ENCODE peak calls at places on chromosomes 12 and 14, in six cellular contexts. T, L, B, Y, P and E are unnamed samples. For H3K27me3 and H3K36me3, the result is how much of the 10 kb centered on the place peaks cover.

GRCh38 chr12:80353254-80353653 is 90.8 kb upstream of the PTPRQ start:
- DNase-seq in T (peak), P (no peak), Y (no peak), L (no peak), B (no peak), E (peak)

GRCh38 chr12:111238075-111238734 is 130.7 kb downstream of the PHETA1 start:
- DNase-seq in T (no peak), Y (no peak), P (no peak), L (no peak), B (no peak), E (no peak)

GRCh38 chr12:65637774-65638173 is 186.5 kb upstream of the HMGA2 start:
- DNase-seq in T (no peak), L (no peak), P (no peak), B (no peak), Y (no peak), E (no peak)

GRCh38 chr14:34005901-34006300 is 55.0 kb upstream of the EGLN3 start:
- DNase-seq in Y (no peak), T (no peak), P (no peak), L (no peak), B (no peak), E (no peak)

GRCh38 chr12:54164402-54165145 is 24.2 kb downstream of the SMUG1 start:
- DNase-seq in B (no peak), P (no peak), Y (no peak), T (no peak), L (no peak), E (no peak)

GRCh38 chr12:11657511-11657910 is 8.0 kb downstream of the ETV6 start:
- DNase-seq in B (no peak), P (no peak), T (no peak), L (no peak), Y (no peak), E (no peak)

GRCh38 chr12:98465950-98466349 is 49.4 kb upstream of the TMPO start:
- DNase-seq in B (no peak), Y (no peak), T (no peak), L (no peak), P (no peak), E (no peak)

GRCh38 chr12:108267449-108267848 is 71.7 kb downstream of the CMKLR1 start:
- DNase-seq in P (no peak), T (no peak), B (no peak), Y (no peak), L (no peak), E (no peak)

GRCh38 chr12:92717202-92717601 is 14.4 kb downstream of the PLEKHG7 start:
- DNase-seq in T (no peak), P (no peak), B (no peak), L (no peak), Y (peak), E (no peak)

GRCh38 chr14:102020058-102020971 is 55.9 kb downstream of the DYNC1H1 start:
- DNase-seq in Y (no peak), B (no peak), T (no peak), P (no peak), L (no peak), E (no peak)

GRCh38 chr12:79547735-79548347 is 142.9 kb downstream of the PAWR start:
- DNase-seq in T (peak), P (no peak), Y (peak), B (no peak), L (peak), E (peak)

GRCh38 chr14:68792022-68792829 is 641 bp downstream of the ZFP36L1 start:
- DNase-seq in T (no peak), B (peak), P (no peak), Y (no peak), L (peak), E (no peak)

GRCh38 chr12:49200882-49201594 is 12.2 kb upstream of the TUBA1A start:
- DNase-seq in B (no peak), L (no peak), T (peak), P (no peak), Y (peak), E (no peak)

GRCh38 chr14:60183724-60184596 is 18.8 kb upstream of the DHRS7 start:
- DNase-seq in B (no peak), Y (peak), P (no peak), L (no peak), T (peak), E (no peak)

GRCh38 chr14:87049886-87050820 is 942.8 kb downstream of the GALC start:
- DNase-seq in T (peak), L (peak), B (no peak), P (no peak), Y (no peak), E (peak)

GRCh38 chr12:90280033-90280432 is 571.4 kb upstream of the ATP2B1 start:
- DNase-seq in Y (no peak), T (no peak), L (no peak), B (no peak), P (no peak), E (no peak)

GRCh38 chr12:17992002-17992656 is 97.9 kb downstream of the RERGL start:
- DNase-seq in B (no peak), Y (peak), T (peak), P (no peak), L (no peak), E (no peak)

GRCh38 chr12:123967121-123967586 is 5.5 kb downstream of the CCDC92 start:
- DNase-seq in L (no peak), Y (no peak), B (no peak), P (no peak), T (no peak), E (no peak)

GRCh38 chr12:57139796-57140649 is 7.4 kb downstream of the LRP1-AS start:
- DNase-seq in T (no peak), L (no peak), B (no peak), Y (no peak), P (no peak), E (no peak)

GRCh38 chr12:32379667-32380066 is 19.7 kb upstream of the FGD4 start:
- DNase-seq in Y (no peak), L (no peak), T (no peak), B (no peak), P (no peak), E (no peak)

GRCh38 chr12:10213168-10214130 is 772 bp downstream of the GABARAPL1 start:
- DNase-seq in Y (peak), B (peak), T (peak), P (peak), L (peak), E (peak)

GRCh38 chr12:87812711-87813110 is 216.5 kb downstream of the C12orf50 start:
- DNase-seq in B (no peak), L (no peak), P (no peak), Y (no peak), T (no peak), E (no peak)

GRCh38 chr14:100556936-100557505 is 30.2 kb downstream of the BEGAIN start:
- DNase-seq in L (no peak), B (no peak), T (no peak), P (no peak), Y (no peak), E (no peak)

GRCh38 chr14:74763803-74764531 is 851 bp downstream of the YLPM1 start:
- DNase-seq in T (peak), Y (no peak), P (no peak), B (peak), L (no peak), E (no peak)

DNA sequence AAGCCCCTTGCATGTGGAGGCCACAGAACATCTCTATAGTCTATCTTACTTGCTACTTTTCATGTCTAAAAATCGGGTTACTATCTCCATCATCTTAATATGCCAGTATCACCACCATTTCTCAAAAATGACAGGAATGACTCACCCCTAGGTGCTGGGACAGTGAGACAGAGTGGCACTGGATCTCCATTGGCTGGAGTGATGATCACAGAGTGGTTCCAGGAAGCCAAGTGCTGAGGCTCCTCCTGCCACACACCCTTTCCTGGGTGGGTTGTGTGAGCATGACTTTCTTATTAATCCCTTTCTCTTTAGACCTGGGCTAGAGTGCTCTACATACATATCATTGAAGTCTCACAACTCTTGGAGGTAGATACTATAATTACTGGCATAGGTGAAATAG is 3.3 kb upstream of the ASCL1 start:
- DNase-seq in B (no peak), Y (no peak), T (no peak), P (no peak), L (no peak), E (no peak)
- H3K27me3 ChIP-seq in B (under half), Y (under half), T (half or more), P (under half), L (half or more), E (under half)

GRCh38 chr12:102653406-102653805 is 173.0 kb upstream of the IGF1 start:
- DNase-seq in Y (no peak), L (no peak), P (no peak), T (no peak), B (no peak), E (no peak)

GRCh38 chr12:102659200-102659911 is 179.0 kb upstream of the IGF1 start:
- DNase-seq in T (no peak), B (no peak), Y (no peak), P (no peak), L (no peak), E (no peak)
- TF ChIP-seq CTCF in T (no peak), B (no peak), Y (peak), P (no peak), L (no peak), E (no peak)

GRCh38 chr12:59317598-59317997 is 278.2 kb upstream of the SLC16A7 start:
- DNase-seq in L (no peak), T (no peak), B (no peak), P (no peak), Y (no peak), E (no peak)

GRCh38 chr12:59318940-59319339 is 276.9 kb upstream of the SLC16A7 start:
- DNase-seq in L (no peak), Y (no peak), P (no peak), B (no peak), T (no peak), E (no peak)

GRCh38 chr12:59320112-59320511 is 275.7 kb upstream of the SLC16A7 start:
- DNase-seq in B (no peak), P (no peak), L (no peak), T (no peak), Y (no peak), E (no peak)

GRCh38 chr12:59322473-59322872 is 273.4 kb upstream of the SLC16A7 start:
- DNase-seq in L (no peak), B (no peak), P (no peak), T (no peak), Y (no peak), E (no peak)

DNA sequence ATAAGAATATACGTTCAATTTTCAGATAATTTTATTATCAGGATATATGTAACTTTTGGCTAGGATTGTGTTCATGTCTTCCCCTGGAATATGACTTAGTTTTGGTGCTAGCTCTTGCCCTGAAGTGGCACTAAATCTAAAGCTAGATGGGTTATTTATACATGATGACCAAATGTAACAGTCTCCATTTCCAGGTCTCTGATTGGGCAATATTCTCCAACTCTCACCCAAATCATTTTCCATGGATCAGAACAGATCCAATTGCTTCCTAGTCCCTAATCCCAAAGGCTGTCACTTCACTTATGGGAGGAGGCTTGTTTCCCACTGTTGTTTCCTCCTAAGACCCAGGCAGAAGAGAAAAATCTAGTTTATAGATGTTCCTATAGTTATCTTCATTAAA is 274.6 kb upstream of the SLC16A7 start:
- DNase-seq in B (no peak), Y (no peak), L (no peak), T (no peak), P (no peak), E (no peak)
- H3K36me3 ChIP-seq in B (under half), Y (under half), L (under half), T (under half), P (under half), E (under half)

DNA sequence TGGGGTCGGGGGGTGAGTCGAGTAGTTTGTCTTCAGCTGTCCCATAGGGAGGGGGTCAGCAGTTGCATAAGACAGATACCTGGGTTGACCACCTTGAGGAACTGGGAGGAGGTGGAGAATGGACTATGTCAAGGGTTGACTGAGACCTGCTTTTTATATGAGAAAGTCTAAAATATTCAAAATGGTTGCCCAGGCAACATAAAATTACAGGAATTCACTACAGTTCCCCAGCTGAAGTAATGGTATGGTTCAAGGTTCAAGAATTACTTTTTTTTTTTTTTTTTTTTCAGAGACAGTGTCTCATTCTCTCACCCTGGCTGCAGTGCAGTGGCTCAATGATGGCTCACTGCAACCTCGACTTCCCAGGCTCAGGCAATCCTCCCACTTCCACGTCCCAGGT is 5.1 kb upstream of the TCHP start:
- DNase-seq in Y (no peak), P (no peak), L (no peak), T (no peak), B (no peak), E (no peak)
- H3K27me3 ChIP-seq in Y (under half), P (under half), L (under half), T (under half), B (under half), E (under half)

GRCh38 chr12:3204716-3205617 is 127.8 kb downstream of the TSPAN9 start:
- DNase-seq in P (no peak), B (no peak), L (no peak), T (no peak), Y (no peak), E (no peak)
- TF ChIP-seq CTCF in P (no peak), B (no peak), L (no peak), T (no peak), Y (no peak), E (no peak)

GRCh38 chr12:106732890-106733289 is 41.6 kb upstream of the RIC8B start:
- DNase-seq in T (no peak), P (no peak), L (no peak), Y (no peak), B (no peak), E (no peak)
- H3K36me3 ChIP-seq in T (under half), P (under half), L (under half), Y (under half), B (under half), E (under half)

DNA sequence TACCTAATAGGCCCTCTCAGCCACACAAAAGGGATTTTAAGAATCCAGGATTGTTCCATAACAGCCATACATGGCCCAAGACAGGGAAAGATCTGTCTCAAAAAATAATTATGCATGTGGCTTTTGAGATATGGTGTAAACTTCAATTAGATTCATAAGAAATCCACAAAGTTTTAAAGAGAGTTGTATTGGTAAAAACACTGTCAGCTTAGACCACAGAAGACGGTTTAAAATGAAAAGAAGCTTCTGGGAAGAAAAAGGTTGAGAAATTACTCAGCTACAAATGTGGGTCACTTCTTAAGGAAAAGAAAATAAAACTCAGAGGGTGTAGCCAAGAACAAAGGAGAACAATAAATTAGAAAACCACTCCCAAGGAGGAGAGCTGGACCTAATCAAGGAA is 191.4 kb downstream of the KIF26A start:
- DNase-seq in L (no peak), T (no peak), B (no peak), P (no peak), Y (no peak), E (no peak)
- H3K27me3 ChIP-seq in L (under half), T (under half), B (under half), P (under half), Y (under half), E (under half)

GRCh38 chr14:81991998-81992397 is 458.3 kb upstream of the SEL1L start:
- DNase-seq in T (no peak), L (no peak), Y (no peak), B (no peak), P (no peak), E (no peak)
- TF ChIP-seq CTCF in T (peak), L (no peak), Y (no peak), B (no peak), P (no peak), E (peak)

GRCh38 chr12:125091401-125091800 is 26.2 kb downstream of the AACS start:
- DNase-seq in P (no peak), B (no peak), L (no peak), T (no peak), Y (no peak), E (no peak)
- H3K36me3 ChIP-seq in P (under half), B (under half), L (under half), T (under half), Y (under half), E (under half)